ENCODE peak calls at places on chromosomes 5 and 9, in eight cellular contexts. S is IMR-90, R is left lung, F is right atrium auricular region, W is RWPE1, J is fibroblast of lung, G is lung, Z is astrocyte. L is an unnamed sample.

GRCh38 chr9:88996046-88997005 is 5.1 kb downstream of the S1PR3 start:
- DNase-seq in G (peak), S (no peak), R (no peak), W (no peak), F (no peak), J (no peak), Z (no peak), L (peak)

GRCh38 chr9:7324031-7324654 is 475.4 kb downstream of the DMAC1 start:
- DNase-seq in F (no peak), S (peak), Z (no peak), J (peak), G (no peak), R (no peak), W (no peak), L (no peak)

GRCh38 chr9:116288658-116289057 is 135.1 kb downstream of the PAPPA start:
- DNase-seq in J (peak), F (no peak), S (peak), R (no peak), G (no peak), Z (peak), W (peak), L (no peak)

GRCh38 chr9:21121079-21121478 is 20.6 kb downstream of the IFNW1 start:
- DNase-seq in J (no peak), S (no peak), W (no peak), F (no peak), Z (no peak), G (no peak), R (no peak), L (no peak)

GRCh38 chr9:118059520-118060278 is 355.5 kb downstream of the TLR4 start:
- DNase-seq in S (no peak), G (no peak), Z (peak), F (no peak), W (peak), R (no peak), J (peak), L (no peak)

GRCh38 chr5:61059499-61059898 is 102.8 kb downstream of the SMIM15 start:
- DNase-seq in G (no peak), W (no peak), Z (no peak), J (no peak), F (no peak), S (no peak), R (no peak), L (no peak)

GRCh38 chr5:95163079-95163478 is 121.8 kb downstream of the MCTP1 start:
- DNase-seq in G (no peak), W (no peak), Z (no peak), J (no peak), S (no peak), F (no peak), R (no peak), L (no peak)

GRCh38 chr5:154756871-154757646 is 1.9 kb downstream of the LARP1 start:
- DNase-seq in G (peak), J (peak), R (peak), S (peak), W (peak), Z (no peak), F (no peak), L (peak)

GRCh38 chr5:113147088-113147487 is 170.5 kb downstream of the DCP2 start:
- DNase-seq in Z (peak), G (no peak), J (peak), F (no peak), R (no peak), S (peak), W (peak), L (no peak)

GRCh38 chr5:17833336-17833735 is 199.1 kb downstream of the TAF11L14 start:
- DNase-seq in S (peak), R (no peak), G (no peak), W (no peak), Z (peak), F (no peak), J (peak), L (no peak)

GRCh38 chr5:55657443-55657842 is 54.7 kb downstream of the SLC38A9 start:
- DNase-seq in S (no peak), R (no peak), Z (no peak), G (no peak), J (no peak), W (no peak), F (no peak), L (no peak)
- H3K27ac ChIP-seq in S (no peak), R (no peak), Z (no peak), G (no peak), J (no peak), W (no peak), F (no peak), L (no peak)

DNA sequence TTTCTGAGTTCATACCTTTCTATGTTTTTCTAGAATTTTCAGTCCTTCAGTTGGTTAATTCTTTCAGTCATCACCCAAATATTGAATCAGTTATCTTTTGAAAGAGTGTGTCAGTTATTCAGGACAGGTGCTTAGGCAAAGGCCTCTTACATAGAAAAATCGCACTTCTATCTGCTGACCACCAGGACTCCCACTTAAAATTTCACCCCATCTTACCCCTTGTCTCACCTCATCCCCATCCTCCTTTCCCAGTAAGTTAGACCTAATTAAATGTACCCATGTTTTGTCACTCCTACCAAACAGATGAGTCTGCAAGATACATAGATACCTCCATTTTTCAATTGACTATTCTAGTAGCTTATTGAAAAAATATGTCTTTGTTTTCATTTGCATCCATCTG is 159.9 kb upstream of the PIK3R1 start:
- DNase-seq in W (no peak), G (no peak), Z (no peak), R (no peak), F (no peak), J (no peak), S (no peak), L (no peak)
- TF ChIP-seq CTCF in W (no peak), G (no peak), Z (no peak), R (no peak), F (no peak), J (no peak), S (no peak), L (no peak)

DNA sequence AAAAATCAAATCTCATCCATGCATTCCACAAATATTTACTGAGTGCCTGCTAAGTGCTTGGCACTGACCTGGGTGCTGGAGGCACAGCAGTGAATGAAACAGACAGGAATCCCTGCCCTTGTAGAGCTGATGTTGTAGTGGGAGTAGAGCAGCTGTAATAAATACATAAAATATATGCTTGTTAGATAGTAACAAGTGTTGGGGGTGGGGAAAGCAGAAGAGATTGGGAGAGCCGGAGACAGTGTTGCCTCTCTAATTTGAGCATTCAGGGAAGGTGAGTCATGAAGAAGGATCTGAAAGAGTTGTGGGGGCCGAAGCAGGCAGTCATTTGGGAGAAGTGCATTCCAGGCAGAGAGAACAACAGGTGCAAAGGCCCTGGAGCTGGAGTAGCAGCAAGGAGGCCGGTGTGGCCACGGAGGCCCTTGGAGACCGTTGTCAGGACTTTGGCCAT is 97.9 kb downstream of the ZNF618 start:
- DNase-seq in S (peak), W (no peak), R (no peak), F (no peak), Z (peak), J (peak), G (peak), L (no peak)
- H3K27ac ChIP-seq in S (no peak), W (no peak), R (no peak), F (no peak), Z (no peak), J (no peak), G (no peak), L (peak)

DNA sequence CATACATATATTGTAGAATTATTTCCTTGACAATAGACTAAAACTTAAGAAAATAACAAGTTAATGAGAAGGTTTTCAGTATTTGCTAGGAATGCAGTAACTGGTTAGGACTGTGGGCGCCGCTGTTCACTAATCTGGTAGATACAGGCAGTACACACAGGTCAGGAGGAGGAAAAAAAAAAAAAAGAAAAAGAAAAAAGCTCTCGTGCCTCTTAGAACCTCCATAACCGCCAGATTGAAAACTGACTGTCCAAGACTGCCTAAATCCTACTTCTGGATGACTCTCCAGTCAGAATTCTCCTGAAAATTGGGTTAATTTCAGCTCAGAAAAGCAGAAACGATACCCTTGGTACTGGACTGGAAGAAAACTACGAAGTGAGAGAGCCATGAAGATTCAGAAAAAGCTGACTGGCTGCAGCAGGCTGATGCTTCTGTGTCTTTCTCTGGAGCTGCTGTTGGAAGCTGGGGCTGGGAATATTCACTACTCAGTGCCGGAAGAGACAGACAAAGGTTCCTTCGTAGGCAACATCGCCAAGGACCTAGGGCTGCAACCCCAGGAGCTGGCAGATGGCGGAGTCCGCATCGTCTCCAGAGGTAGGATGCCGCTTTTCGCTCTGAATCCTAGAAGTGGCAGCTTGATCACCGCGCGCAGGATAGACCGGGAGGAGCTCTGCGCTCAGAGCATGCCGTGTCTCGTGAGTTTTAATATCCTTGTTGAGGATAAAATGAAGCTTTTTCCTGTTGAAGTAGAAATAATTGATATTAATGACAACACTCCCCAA is at the start of gene PCDHGA1:
- DNase-seq in W (peak), F (no peak), J (peak), Z (no peak), S (peak), G (no peak), R (no peak), L (no peak)
- TF ChIP-seq CTCF in W (peak), F (no peak), J (peak), Z (peak), S (peak), G (no peak), R (no peak), L (no peak)

GRCh38 chr5:124751031-124751430 is 4.6 kb upstream of the ZNF608 start:
- DNase-seq in W (no peak), G (no peak), S (no peak), R (no peak), J (no peak), F (no peak), Z (no peak), L (no peak)

GRCh38 chr5:124755565-124755964 is 9.1 kb upstream of the ZNF608 start:
- DNase-seq in R (no peak), G (no peak), W (peak), F (no peak), S (no peak), Z (peak), J (peak), L (no peak)

GRCh38 chr5:124754206-124754927 is 7.9 kb upstream of the ZNF608 start:
- DNase-seq in F (no peak), R (no peak), J (peak), G (no peak), Z (no peak), W (no peak), S (no peak), L (no peak)

GRCh38 chr5:124748687-124749594 is 2.5 kb upstream of the ZNF608 start:
- DNase-seq in S (peak), W (peak), J (peak), R (no peak), G (peak), F (peak), Z (peak), L (peak)

GRCh38 chr5:124752854-124753720 is 6.6 kb upstream of the ZNF608 start:
- DNase-seq in Z (no peak), S (no peak), J (no peak), G (no peak), R (no peak), F (no peak), W (no peak), L (no peak)
- H3K27ac ChIP-seq in Z (no peak), S (no peak), J (no peak), G (no peak), R (no peak), F (no peak), W (no peak), L (no peak)

L was measured in coronary artery.